ENCODE peak calls at places on chromosomes 5 and 9, in eight cellular contexts. R is lung; P is stimulated activated naive CD8-positive, alpha-beta T cell treated with anti-CD3 and anti-CD28 coated beads, Interleukin-15, amount 100 ng/mL, for 72 hours; L is A549; Y is SW480; E is body of pancreas; A is glutamatergic neuron; N is amniotic stem cell. T is an unnamed sample.

GRCh38 chr5:41843456-41844112 is 26.6 kb downstream of the OXCT1 start:
- DNase-seq in R (no peak), P (no peak), L (peak; percentile 4), Y (peak; percentile 41), E (peak; percentile 36), A (no peak), N (peak; percentile 41), T (peak; percentile 14)

GRCh38 chr9:137176302-137177182 is 4.7 kb upstream of the TMEM210 start:
- DNase-seq in R (no peak), P (no peak), L (peak; percentile 91), Y (peak; percentile 68), E (peak; percentile 62), A (no peak), N (no peak), T (peak; percentile 48)

GRCh38 chr9:37969130-37969529 is 65.2 kb upstream of the SLC25A51 start:
- DNase-seq in R (no peak), P (no peak), L (peak; percentile 36), Y (no peak), E (peak; percentile 98), A (no peak), N (no peak), T (no peak)

GRCh38 chr5:176629853-176630680 is at the start of the genes EIF4E1B and SNCB:
- DNase-seq in R (no peak), P (peak; percentile 68), L (peak; percentile 64), Y (no peak), E (peak; percentile 52), A (peak; percentile 80), N (no peak), T (peak; percentile 72)

GRCh38 chr9:136799854-136800657 is 3.9 kb downstream of the CCDC183 start:
- DNase-seq in R (peak; percentile 90), P (peak; percentile 72), L (peak; percentile 76), Y (peak; percentile 86), E (peak; percentile 98), A (peak; percentile 89), N (no peak), T (peak; percentile 92)

GRCh38 chr9:26131891-26132290 is 453.6 kb upstream of the TUSC1 start:
- DNase-seq in R (no peak), P (no peak), L (no peak), Y (no peak), E (no peak), A (no peak), N (no peak), T (no peak)

GRCh38 chr5:55172051-55172899 is 702 bp downstream of the CDC20B start:
- DNase-seq in R (peak; percentile 63), P (peak; percentile 60), L (peak; percentile 79), Y (peak; percentile 88), E (peak; percentile 56), A (peak; percentile 25), N (peak; percentile 33), T (peak; percentile 26)

GRCh38 chr5:96243203-96243602 is 189.8 kb downstream of the PCSK1 start:
- DNase-seq in R (no peak), P (no peak), L (no peak), Y (no peak), E (no peak), A (no peak), N (peak; percentile 64), T (no peak)

GRCh38 chr9:133210609-133211008 is 1.6 kb upstream of the OBP2B start:
- DNase-seq in R (no peak), P (no peak), L (no peak), Y (no peak), E (no peak), A (no peak), N (no peak), T (no peak)

GRCh38 chr5:178068293-178068692 is 45.0 kb upstream of the N4BP3 start:
- DNase-seq in R (no peak), P (no peak), L (no peak), Y (peak; percentile 58), E (no peak), A (peak; percentile 75), N (no peak), T (no peak)

GRCh38 chr5:175784230-175784629 is 87.1 kb upstream of the CPLX2 start:
- DNase-seq in R (no peak), P (no peak), L (no peak), Y (no peak), E (no peak), A (no peak), N (no peak), T (no peak)